ENCODE peak calls at places on chromosome 2, in six cellular contexts. C is A549, F is endothelial cell of umbilical vein, X is HepG2, J is K562, P is GM12878. T is an unnamed sample.

GRCh38 chr2:1791670-1792069 is 47.4 kb upstream of the PXDN start:
- DNase-seq in P (no peak), J (no peak), X (no peak), F (no peak), C (no peak), T (peak; percentile 61)

GRCh38 chr2:54838585-54839035 is 115.1 kb downstream of the EML6 start:
- DNase-seq in F (peak; percentile 78), C (peak; percentile 69), X (peak; percentile 52), P (peak; percentile 20), J (peak; percentile 65), T (peak; percentile 74)

GRCh38 chr2:32946314-32947075 is at the start of gene LTBP1:
- DNase-seq in P (no peak), X (peak; percentile 42), F (peak; percentile 77), J (peak; percentile 85), C (peak; percentile 91), T (peak; percentile 70)

GRCh38 chr2:176126929-176127768 is 2.4 kb upstream of the HOXD8 start:
- DNase-seq in P (no peak), F (peak; percentile 68), J (peak; percentile 76), X (peak; percentile 13), C (no peak), T (peak; percentile 69)

GRCh38 chr2:234880551-234881211 is 71.1 kb upstream of the SH3BP4 start:
- DNase-seq in F (peak; percentile 94), J (no peak), X (peak; percentile 99), P (no peak), C (peak; percentile 33), T (no peak)

GRCh38 chr2:56185101-56185581 is 1.4 kb downstream of the CCDC85A start:
- DNase-seq in P (no peak), C (peak; percentile 31), J (no peak), F (no peak), X (no peak), T (no peak)

GRCh38 chr2:201255468-201255867 is 4.9 kb upstream of the CASP8 start:
- DNase-seq in J (no peak), X (no peak), P (no peak), C (no peak), F (no peak), T (no peak)

GRCh38 chr2:240646900-240647502 is 21.7 kb downstream of the GPR35 start:
- DNase-seq in C (no peak), X (no peak), P (no peak), J (no peak), F (no peak), T (no peak)

GRCh38 chr2:193076995-193077394 is 882.3 kb upstream of the TMEFF2 start:
- DNase-seq in C (no peak), P (no peak), X (no peak), F (no peak), J (no peak), T (no peak)

GRCh38 chr2:164675027-164675426 is 53.7 kb upstream of the GRB14 start:
- DNase-seq in F (no peak), P (no peak), C (no peak), J (no peak), X (peak; percentile 55), T (no peak)

GRCh38 chr2:173181982-173182381 is 106.3 kb downstream of the MAP3K20 start:
- DNase-seq in J (no peak), C (no peak), X (no peak), P (no peak), F (no peak), T (no peak)

GRCh38 chr2:197993830-197994229 is 189.4 kb downstream of the PLCL1 start:
- DNase-seq in J (peak; percentile 35), C (no peak), P (no peak), X (no peak), F (no peak), T (no peak)

GRCh38 chr2:209495855-209496585 is 72.2 kb downstream of the MAP2 start:
- DNase-seq in F (peak; percentile 99), P (no peak), J (no peak), X (peak; percentile 86), C (peak; percentile 60), T (peak; percentile 36)
- TF ChIP-seq MYC in F (no peak), P (no peak), J (no peak), X (no peak), C (no peak), T (no peak)

DNA sequence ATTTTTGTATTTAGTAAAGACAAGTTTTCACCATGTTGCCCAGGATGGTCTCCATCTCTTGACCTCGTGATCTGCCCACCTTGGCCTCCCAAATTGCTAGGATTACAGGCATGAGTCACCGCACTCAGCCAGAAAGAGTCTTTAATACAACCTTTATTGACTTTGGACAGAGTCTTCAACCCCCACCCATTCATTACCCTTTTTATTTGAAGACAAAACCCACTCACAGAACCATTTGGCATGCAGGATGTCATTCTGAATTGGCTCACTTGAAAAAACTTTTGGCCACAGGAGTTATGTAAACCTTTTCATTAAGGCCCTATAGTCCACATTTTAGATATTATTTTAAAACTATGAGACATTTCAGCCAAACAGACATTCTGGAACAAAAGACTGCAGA is 217.9 kb upstream of the RND3 start:
- DNase-seq in P (no peak), F (no peak), J (no peak), X (no peak), C (no peak), T (no peak)
- TF ChIP-seq MYC in P (no peak), F (no peak), J (no peak), X (no peak), C (no peak), T (no peak)

GRCh38 chr2:149740490-149740889 is 152.9 kb upstream of the MMADHC start:
- DNase-seq in F (peak; percentile 42), C (no peak), P (no peak), X (no peak), J (no peak), T (no peak)

GRCh38 chr2:149745396-149745925 is 157.9 kb upstream of the MMADHC start:
- DNase-seq in X (no peak), J (no peak), C (no peak), F (no peak), P (no peak), T (no peak)

GRCh38 chr2:149744845-149745244 is 157.3 kb upstream of the MMADHC start:
- DNase-seq in X (no peak), C (no peak), F (no peak), J (no peak), P (no peak), T (no peak)

GRCh38 chr2:149741646-149742045 is 154.1 kb upstream of the MMADHC start:
- DNase-seq in X (no peak), C (no peak), J (no peak), P (no peak), F (peak; percentile 60), T (no peak)

GRCh38 chr2:149743842-149744468 is 156.4 kb upstream of the MMADHC start:
- DNase-seq in P (no peak), X (no peak), F (no peak), J (no peak), C (no peak), T (no peak)
- TF ChIP-seq MYC in P (no peak), X (no peak), F (no peak), J (no peak), C (no peak), T (no peak)

GRCh38 chr2:39567507-39567906 is 98.2 kb upstream of the TMEM178A start:
- DNase-seq in C (no peak), P (no peak), X (no peak), J (no peak), F (no peak), T (no peak)
- TF ChIP-seq MYC in C (no peak), P (no peak), X (no peak), J (no peak), F (no peak), T (no peak)

DNA sequence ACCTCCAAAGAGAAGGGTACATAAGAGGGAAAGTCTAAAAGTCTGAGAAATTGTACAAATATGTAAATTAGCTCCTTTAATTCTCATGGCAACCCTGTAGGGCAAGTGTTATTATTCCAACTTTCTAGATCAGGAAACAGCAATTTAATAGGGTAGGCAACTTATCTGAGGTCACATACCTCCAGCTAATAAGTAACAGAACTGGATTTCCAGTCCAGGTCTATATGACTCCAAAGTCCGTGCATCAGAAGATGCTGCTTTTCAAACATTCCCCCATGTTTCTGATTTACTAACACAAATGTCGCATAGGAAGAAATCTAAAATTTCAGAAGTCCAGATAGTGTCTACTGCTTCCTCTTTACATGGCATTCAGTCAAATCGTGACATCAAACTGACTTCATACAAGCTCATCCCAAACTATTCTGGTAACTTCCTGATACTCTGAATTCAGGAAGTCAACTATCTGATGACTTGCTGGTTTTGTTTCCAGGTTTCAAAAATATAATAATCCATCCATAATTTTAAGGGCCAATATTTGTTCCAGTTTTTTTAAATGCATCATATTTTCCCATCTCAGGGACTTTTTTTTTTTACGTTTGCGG is 419.3 kb upstream of the ACVR2A start:
- DNase-seq in P (no peak), X (no peak), F (no peak), J (no peak), C (no peak), T (no peak)
- TF ChIP-seq MYC in P (no peak), X (no peak), F (no peak), J (no peak), C (no peak), T (no peak)

GRCh38 chr2:232563580-232563979 is 13.1 kb downstream of the EIF4E2 start:
- DNase-seq in X (no peak), F (no peak), C (no peak), J (no peak), P (no peak), T (no peak)
- TF ChIP-seq MYC in X (no peak), F (no peak), C (no peak), J (no peak), P (no peak), T (no peak)

GRCh38 chr2:91442246-91442905 is 2750.9 kb downstream of the RPIA start:
- DNase-seq in P (no peak), J (peak; percentile 21), X (no peak), F (peak; percentile 1), C (peak; percentile 3), T (peak; percentile 23)
- TF ChIP-seq MYC in P (no peak), J (no peak), X (no peak), F (no peak), C (no peak), T (no peak)

GRCh38 chr2:130827502-130828251 is 9.0 kb upstream of the ARHGEF4 start:
- DNase-seq in F (no peak), J (no peak), X (no peak), P (no peak), C (no peak), T (peak; percentile 41)
- TF ChIP-seq MYC in F (no peak), J (no peak), X (no peak), P (no peak), C (no peak), T (no peak)